ENCODE peak calls at places on chromosome 22, in ten cellular contexts. T, A, L, Q, C, U, X, E, V and D are unnamed samples.

GRCh38 chr22:31925056-31925455 is 19.3 kb upstream of the YWHAH start:
- DNase-seq in T (no peak), A (no peak), L (no peak), Q (no peak), C (no peak), U (no peak), X (no peak), E (no peak), V (no peak), D (no peak)

GRCh38 chr22:40668611-40669390 is 10.5 kb upstream of the MCHR1 start:
- DNase-seq in T (peak; percentile 91), A (no peak), L (no peak), Q (peak; percentile 95), C (no peak), U (no peak), X (no peak), E (no peak), V (no peak), D (no peak)

GRCh38 chr22:25488244-25489020 is 76.0 kb upstream of the GRK3 start:
- DNase-seq in T (peak; percentile 80), A (no peak), L (peak; percentile 55), Q (peak; percentile 71), C (no peak), U (no peak), X (peak; percentile 92), E (peak; percentile 9), V (peak; percentile 83), D (no peak)

GRCh38 chr22:34414467-34415440 is 494.5 kb upstream of the LARGE1 start:
- DNase-seq in T (no peak), A (no peak), L (no peak), Q (no peak), C (peak; percentile 69), U (no peak), X (peak; percentile 42), E (no peak), V (no peak), D (peak; percentile 91)

GRCh38 chr22:43796567-43796966 is 15.5 kb downstream of the EFCAB6 start:
- DNase-seq in T (peak; percentile 88), A (no peak), L (no peak), Q (peak; percentile 15), C (no peak), U (no peak), X (no peak), E (no peak), V (no peak), D (no peak)

GRCh38 chr22:36818010-36818642 is 1.3 kb upstream of the PVALB start:
- DNase-seq in T (no peak), A (no peak), L (no peak), Q (no peak), C (no peak), U (no peak), X (no peak), E (no peak), V (no peak), D (no peak)

GRCh38 chr22:29914165-29914564 is 31.2 kb downstream of the MTMR3 start:
- DNase-seq in T (peak; percentile 79), A (no peak), L (no peak), Q (peak; percentile 87), C (no peak), U (no peak), X (no peak), E (no peak), V (no peak), D (no peak)

GRCh38 chr22:29689872-29690213 is 30.0 kb upstream of the CABP7 start:
- DNase-seq in T (peak; percentile 58), A (peak; percentile 87), L (peak; percentile 67), Q (peak; percentile 44), C (peak; percentile 31), U (peak; percentile 33), X (peak; percentile 68), E (no peak), V (peak; percentile 76), D (peak; percentile 41)

GRCh38 chr22:38696606-38697005 is 4.1 kb downstream of the JOSD1 start:
- DNase-seq in T (peak; percentile 93), A (no peak), L (no peak), Q (peak; percentile 73), C (no peak), U (no peak), X (peak; percentile 72), E (no peak), V (no peak), D (no peak)

GRCh38 chr22:37089451-37089850 is 20.1 kb downstream of the TMPRSS6 start:
- DNase-seq in T (no peak), A (peak; percentile 73), L (no peak), Q (no peak), C (no peak), U (no peak), X (no peak), E (no peak), V (no peak), D (no peak)

GRCh38 chr22:40368016-40368415 is 2.4 kb upstream of the SGSM3 start:
- DNase-seq in T (no peak), A (no peak), L (no peak), Q (no peak), C (no peak), U (no peak), X (no peak), E (no peak), V (no peak), D (no peak)

GRCh38 chr22:31935961-31936635 is 8.2 kb upstream of the YWHAH start:
- DNase-seq in T (no peak), A (no peak), L (no peak), Q (no peak), C (no peak), U (no peak), X (no peak), E (no peak), V (no peak), D (no peak)

GRCh38 chr22:30310881-30311771 is 15.6 kb downstream of the TBC1D10A start:
- DNase-seq in T (peak; percentile 95), A (no peak), L (no peak), Q (peak; percentile 58), C (no peak), U (no peak), X (peak; percentile 91), E (peak; percentile 63), V (peak; percentile 80), D (no peak)

GRCh38 chr22:24059121-24059520 is 48.0 kb downstream of the CABIN1 start:
- DNase-seq in T (peak; percentile 98), A (no peak), L (no peak), Q (peak; percentile 52), C (no peak), U (no peak), X (no peak), E (peak; percentile 33), V (no peak), D (no peak)

GRCh38 chr22:27242917-27243589 is 558.5 kb downstream of the MN1 start:
- DNase-seq in T (no peak), A (no peak), L (no peak), Q (no peak), C (no peak), U (no peak), X (no peak), E (no peak), V (no peak), D (no peak)

GRCh38 chr22:22046370-22046769 is 63.8 kb upstream of the TOP3B start:
- DNase-seq in T (no peak), A (no peak), L (no peak), Q (no peak), C (peak; percentile 78), U (no peak), X (no peak), E (no peak), V (no peak), D (no peak)
- H3K4me3 ChIP-seq in T (no peak overlapping the region), A (no peak overlapping the region), L (no peak overlapping the region), Q (no peak overlapping the region), C (peak overlapping the region; percentile 70), U (no peak overlapping the region), X (no peak overlapping the region), E (no peak overlapping the region), V (no peak overlapping the region), D (no peak overlapping the region)

DNA sequence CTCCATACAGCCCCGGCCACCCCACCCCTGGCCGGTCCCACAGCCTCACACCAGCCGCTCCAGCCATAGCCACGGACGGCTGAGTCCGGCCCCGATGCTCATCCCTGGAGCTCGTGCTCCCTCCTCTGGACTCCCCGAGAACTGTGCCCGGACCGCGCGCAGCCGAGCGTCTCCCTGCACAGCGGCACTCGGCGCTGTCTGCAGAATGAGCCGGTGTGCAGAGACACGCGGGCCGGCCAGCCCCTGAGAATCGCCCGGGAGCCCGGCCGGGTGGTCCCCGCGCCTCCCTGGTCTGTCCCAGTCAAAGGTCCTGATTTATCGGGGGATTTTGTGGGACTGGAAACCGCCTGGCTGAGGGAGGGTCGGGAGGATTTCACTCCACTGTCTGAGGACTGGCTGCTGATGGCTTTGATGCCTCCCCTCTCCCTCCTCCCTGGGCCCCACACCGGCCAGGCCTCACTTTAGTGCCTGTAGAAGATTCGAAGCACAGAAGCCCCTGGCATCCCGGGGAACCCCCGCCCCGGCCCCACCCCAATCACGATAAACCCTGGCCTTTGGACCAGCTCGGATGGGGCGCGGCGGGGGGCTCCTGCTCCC is 102.7 kb downstream of the BRD1 start:
- DNase-seq in T (no peak), A (peak; percentile 83), L (peak; percentile 52), Q (peak; percentile 29), C (peak; percentile 70), U (peak; percentile 63), X (no peak), E (no peak), V (peak; percentile 78), D (peak; percentile 35)
- H3K4me3 ChIP-seq in T (no peak overlapping the region), A (peak overlapping the region; percentile 7), L (peak overlapping the region; percentile 53), Q (no peak overlapping the region), C (peak overlapping the region; percentile 57), U (peak overlapping the region; percentile 69), X (no peak overlapping the region), E (peak overlapping the region; percentile 50), V (peak overlapping the region; percentile 55), D (peak overlapping the region; percentile 68)

DNA sequence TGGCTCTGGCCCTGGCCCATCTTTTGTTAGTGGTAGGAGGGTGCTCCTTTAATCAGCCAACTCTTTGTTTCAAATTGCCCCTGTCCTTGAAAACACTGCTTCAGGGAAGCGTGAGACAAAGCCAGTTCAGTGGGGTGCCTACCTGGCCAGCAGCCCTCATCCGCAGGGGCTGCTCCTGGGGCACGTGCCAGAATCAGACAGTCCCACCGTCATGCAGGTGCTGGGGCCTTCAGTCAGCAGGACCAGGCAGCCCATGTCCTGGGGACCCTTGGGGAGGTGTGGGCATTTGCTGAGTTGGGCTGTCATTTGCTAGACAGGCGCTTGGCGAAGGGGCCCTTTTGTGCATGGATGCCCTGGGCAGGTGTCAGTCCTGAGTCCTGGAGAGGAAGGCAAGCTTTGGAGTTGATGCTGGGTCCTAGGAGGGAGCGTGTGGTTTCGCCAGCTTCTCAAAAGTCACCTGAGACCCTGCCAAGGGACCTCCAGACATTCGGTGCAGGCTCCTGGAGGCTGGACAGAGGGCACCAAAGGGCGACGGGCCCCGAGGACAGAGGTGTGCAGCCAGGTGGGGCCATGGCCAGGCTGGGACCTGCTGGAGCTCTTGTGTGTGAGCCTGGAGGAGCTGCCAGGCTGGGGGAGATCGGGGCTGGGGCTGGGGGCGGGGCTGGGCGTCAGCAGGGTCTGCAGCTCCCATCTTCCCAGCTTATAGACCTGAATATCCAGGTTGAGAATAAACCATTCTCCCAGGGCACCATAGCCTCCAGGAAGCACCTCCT is 15.0 kb upstream of the RTN4R start:
- DNase-seq in T (no peak), A (no peak), L (no peak), Q (no peak), C (no peak), U (no peak), X (no peak), E (no peak), V (no peak), D (no peak)
- H3K4me3 ChIP-seq in T (no peak overlapping the region), A (no peak overlapping the region), L (no peak overlapping the region), Q (no peak overlapping the region), C (no peak overlapping the region), U (no peak overlapping the region), X (no peak overlapping the region), E (no peak overlapping the region), V (no peak overlapping the region), D (no peak overlapping the region)

GRCh38 chr22:46613606-46613997 is 6.6 kb upstream of the GRAMD4 start:
- DNase-seq in T (no peak), A (peak; percentile 78), L (peak; percentile 49), Q (peak; percentile 11), C (peak; percentile 78), U (no peak), X (no peak), E (no peak), V (peak; percentile 72), D (peak; percentile 51)
- H3K4me3 ChIP-seq in T (no peak overlapping the region), A (no peak overlapping the region), L (no peak overlapping the region), Q (no peak overlapping the region), C (peak overlapping the region; percentile 71), U (peak overlapping the region; percentile 71), X (no peak overlapping the region), E (peak overlapping the region; percentile 25), V (peak overlapping the region; percentile 37), D (peak overlapping the region; percentile 71)